ENCODE peak calls at places on chromosomes 6 and 20, in seven cellular contexts. L is GM04504; P is RPMI7951; R is astrocyte of the spinal cord; F is GM12865; C is H1; U is activated naive CD4-positive, alpha-beta T cell treated with Interleukin-2 at 50 U/mL for 16 hours. A is an unnamed sample.
A peak's percentile ranks its signal among the peaks of the same experiment; 100 is the strongest.

GRCh38 chr6:125991653-125992052 is 5.3 kb downstream of the TRMT11 start:
- DNase-seq in L (no peak), P (no peak), R (no peak), F (no peak), C (no peak), U (no peak), A (no peak)

GRCh38 chr6:76240092-76240491 is 167.6 kb upstream of the IMPG1 start:
- DNase-seq in L (no peak), P (no peak), R (no peak), F (no peak), C (no peak), U (no peak), A (no peak)

GRCh38 chr20:48350291-48350988 is 477.4 kb downstream of the PREX1 start:
- DNase-seq in L (no peak), P (peak; percentile 11), R (no peak), F (peak; percentile 67), C (peak; percentile 29), U (no peak), A (no peak)

GRCh38 chr6:10587694-10588392 is 66.7 kb downstream of the GCNT2 start:
- DNase-seq in L (no peak), P (no peak), R (no peak), F (peak; percentile 16), C (no peak), U (no peak), A (peak; percentile 10)

GRCh38 chr20:38300433-38300832 is 3.5 kb upstream of the BPI start:
- DNase-seq in L (no peak), P (no peak), R (no peak), F (no peak), C (no peak), U (no peak), A (no peak)

GRCh38 chr6:89082439-89082838 is 1.9 kb downstream of the PNRC1 start:
- DNase-seq in L (no peak), P (no peak), R (peak; percentile 38), F (peak; percentile 37), C (no peak), U (no peak), A (peak; percentile 3)

GRCh38 chr6:137641474-137642077 is 147.4 kb upstream of the OLIG3 start:
- DNase-seq in L (peak; percentile 42), P (peak; percentile 71), R (peak; percentile 80), F (peak; percentile 83), C (peak; percentile 29), U (peak; percentile 57), A (peak; percentile 58)

GRCh38 chr6:80527552-80528052 is 421.1 kb downstream of the BCKDHB start:
- DNase-seq in L (no peak), P (no peak), R (no peak), F (no peak), C (no peak), U (no peak), A (peak; percentile 18)

A was measured in H4.